ENCODE peak calls at places on chromosomes 4 and X, in eight cellular contexts. One of them, this sample, is unnamed.
A peak's percentile ranks its signal among the peaks of the same experiment; 100 is the strongest.

GRCh38 chr4:104015680-104016079 is 295.9 kb upstream of the TACR3 start:
- DNase-seq in sigmoid colon: no peak
- DNase-seq in lower lobe of right lung: no peak
- DNase-seq in pancreas: no peak
- DNase-seq in Caco-2: no peak
- DNase-seq in colonic mucosa: no peak
- DNase-seq in BJ: no peak
- DNase-seq in H1: no peak
- DNase-seq in this sample: no peak

GRCh38 chr4:19195696-19196095 is 1056.0 kb upstream of the SLIT2 start:
- DNase-seq in sigmoid colon: no peak
- DNase-seq in lower lobe of right lung: no peak
- DNase-seq in pancreas: no peak
- DNase-seq in Caco-2: no peak
- DNase-seq in colonic mucosa: no peak
- DNase-seq in BJ: no peak
- DNase-seq in H1: peak; percentile 53
- DNase-seq in this sample: no peak

GRCh38 chr4:177250056-177250696 is 59.5 kb upstream of the NEIL3 start:
- DNase-seq in sigmoid colon: no peak
- DNase-seq in lower lobe of right lung: peak; percentile 71
- DNase-seq in pancreas: peak; percentile 71
- DNase-seq in Caco-2: peak; percentile 76
- DNase-seq in colonic mucosa: peak; percentile 65
- DNase-seq in BJ: no peak
- DNase-seq in H1: peak; percentile 92
- DNase-seq in this sample: peak; percentile 91

GRCh38 chr4:138838251-138838650 is 177.3 kb upstream of the NOCT start:
- DNase-seq in sigmoid colon: no peak
- DNase-seq in lower lobe of right lung: no peak
- DNase-seq in pancreas: no peak
- DNase-seq in Caco-2: no peak
- DNase-seq in colonic mucosa: no peak
- DNase-seq in BJ: no peak
- DNase-seq in H1: no peak
- DNase-seq in this sample: no peak

GRCh38 chrX:135295238-135295943 is 13.9 kb upstream of the ETDC start:
- DNase-seq in sigmoid colon: no peak
- DNase-seq in lower lobe of right lung: peak; percentile 65
- DNase-seq in pancreas: no peak
- DNase-seq in Caco-2: no peak
- DNase-seq in colonic mucosa: peak; percentile 22
- DNase-seq in BJ: no peak
- DNase-seq in H1: peak; percentile 63
- DNase-seq in this sample: no peak

GRCh38 chr4:150973626-150974250 is 41.3 kb downstream of the LRBA start:
- DNase-seq in sigmoid colon: no peak
- DNase-seq in lower lobe of right lung: no peak
- DNase-seq in pancreas: no peak
- DNase-seq in Caco-2: no peak
- DNase-seq in colonic mucosa: no peak
- DNase-seq in BJ: no peak
- DNase-seq in H1: no peak
- DNase-seq in this sample: no peak

GRCh38 chr4:143183513-143184216 is 1.1 kb upstream of the USP38 start:
- DNase-seq in sigmoid colon: no peak
- DNase-seq in lower lobe of right lung: no peak
- DNase-seq in pancreas: no peak
- DNase-seq in Caco-2: no peak
- DNase-seq in colonic mucosa: no peak
- DNase-seq in BJ: no peak
- DNase-seq in H1: no peak
- DNase-seq in this sample: no peak

GRCh38 chr4:170007113-170007512 is 19.1 kb downstream of the MFAP3L start:
- DNase-seq in sigmoid colon: no peak
- DNase-seq in lower lobe of right lung: no peak
- DNase-seq in pancreas: no peak
- DNase-seq in Caco-2: no peak
- DNase-seq in colonic mucosa: no peak
- DNase-seq in BJ: no peak
- DNase-seq in H1: no peak
- DNase-seq in this sample: no peak

GRCh38 chr4:39732728-39733127 is 34.8 kb downstream of the UBE2K start:
- DNase-seq in sigmoid colon: no peak
- DNase-seq in lower lobe of right lung: no peak
- DNase-seq in pancreas: no peak
- DNase-seq in Caco-2: no peak
- DNase-seq in colonic mucosa: no peak
- DNase-seq in BJ: peak; percentile 31
- DNase-seq in H1: peak; percentile 30
- DNase-seq in this sample: peak; percentile 67

GRCh38 chr4:24044610-24045589 is 155.1 kb upstream of the PPARGC1A start:
- DNase-seq in sigmoid colon: no peak
- DNase-seq in lower lobe of right lung: no peak
- DNase-seq in pancreas: no peak
- DNase-seq in Caco-2: no peak
- DNase-seq in colonic mucosa: no peak
- DNase-seq in BJ: no peak
- DNase-seq in H1: no peak
- DNase-seq in this sample: no peak

GRCh38 chr4:8704632-8705031 is 112.1 kb downstream of the CPZ start:
- DNase-seq in sigmoid colon: peak; percentile 60
- DNase-seq in lower lobe of right lung: no peak
- DNase-seq in pancreas: no peak
- DNase-seq in Caco-2: no peak
- DNase-seq in colonic mucosa: no peak
- DNase-seq in BJ: no peak
- DNase-seq in H1: peak; percentile 38
- DNase-seq in this sample: no peak

GRCh38 chr4:146269228-146269653 is 54.9 kb downstream of the REELD1 start:
- DNase-seq in sigmoid colon: no peak
- DNase-seq in lower lobe of right lung: no peak
- DNase-seq in pancreas: no peak
- DNase-seq in Caco-2: no peak
- DNase-seq in colonic mucosa: no peak
- DNase-seq in BJ: no peak
- DNase-seq in H1: no peak
- DNase-seq in this sample: no peak

DNA sequence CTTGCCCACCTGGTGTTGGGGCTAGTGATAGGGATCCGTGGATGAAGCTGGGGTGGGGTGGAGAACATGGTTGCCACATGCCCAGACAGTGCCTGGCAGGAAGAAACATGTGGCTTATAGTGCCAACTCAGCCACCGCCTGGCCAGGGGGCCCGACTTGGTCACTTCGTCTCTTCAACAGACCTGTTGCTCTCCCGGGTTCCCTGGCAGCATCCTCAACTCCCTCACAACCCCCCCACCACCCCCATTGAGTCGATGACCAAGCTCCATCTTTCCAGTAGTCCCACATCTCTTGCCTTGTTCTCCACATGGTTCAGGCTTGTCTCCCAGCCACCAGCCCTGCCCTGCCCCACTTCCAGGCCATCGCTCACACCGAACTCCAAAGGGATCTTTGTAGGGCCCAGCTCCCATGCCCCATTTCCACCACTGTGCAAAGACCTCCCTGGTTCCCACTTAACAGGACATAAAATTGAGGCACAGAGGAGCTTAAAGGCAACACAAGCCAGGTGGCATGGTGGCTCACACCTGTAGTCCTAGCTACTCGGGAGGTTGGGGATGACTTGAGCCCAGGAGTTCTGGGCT is 7.8 kb downstream of the PNCK start:
- DNase-seq in sigmoid colon: peak; percentile 33
- DNase-seq in lower lobe of right lung: no peak
- DNase-seq in pancreas: no peak
- DNase-seq in Caco-2: no peak
- DNase-seq in colonic mucosa: no peak
- DNase-seq in BJ: no peak
- DNase-seq in H1: no peak
- DNase-seq in this sample: no peak
- H3K27me3 ChIP-seq in sigmoid colon: no peaks in the 10 kb centered on the region
- H3K27me3 ChIP-seq in lower lobe of right lung: peaks cover 3% of the 10 kb centered on the region
- H3K27me3 ChIP-seq in pancreas: no peaks in the 10 kb centered on the region
- H3K27me3 ChIP-seq in Caco-2: no peaks in the 10 kb centered on the region
- H3K27me3 ChIP-seq in colonic mucosa: peaks cover 10% of the 10 kb centered on the region
- H3K27me3 ChIP-seq in BJ: no peaks in the 10 kb centered on the region
- H3K27me3 ChIP-seq in H1: no peaks in the 10 kb centered on the region
- H3K27me3 ChIP-seq in this sample: peaks cover 2% of the 10 kb centered on the region

DNA sequence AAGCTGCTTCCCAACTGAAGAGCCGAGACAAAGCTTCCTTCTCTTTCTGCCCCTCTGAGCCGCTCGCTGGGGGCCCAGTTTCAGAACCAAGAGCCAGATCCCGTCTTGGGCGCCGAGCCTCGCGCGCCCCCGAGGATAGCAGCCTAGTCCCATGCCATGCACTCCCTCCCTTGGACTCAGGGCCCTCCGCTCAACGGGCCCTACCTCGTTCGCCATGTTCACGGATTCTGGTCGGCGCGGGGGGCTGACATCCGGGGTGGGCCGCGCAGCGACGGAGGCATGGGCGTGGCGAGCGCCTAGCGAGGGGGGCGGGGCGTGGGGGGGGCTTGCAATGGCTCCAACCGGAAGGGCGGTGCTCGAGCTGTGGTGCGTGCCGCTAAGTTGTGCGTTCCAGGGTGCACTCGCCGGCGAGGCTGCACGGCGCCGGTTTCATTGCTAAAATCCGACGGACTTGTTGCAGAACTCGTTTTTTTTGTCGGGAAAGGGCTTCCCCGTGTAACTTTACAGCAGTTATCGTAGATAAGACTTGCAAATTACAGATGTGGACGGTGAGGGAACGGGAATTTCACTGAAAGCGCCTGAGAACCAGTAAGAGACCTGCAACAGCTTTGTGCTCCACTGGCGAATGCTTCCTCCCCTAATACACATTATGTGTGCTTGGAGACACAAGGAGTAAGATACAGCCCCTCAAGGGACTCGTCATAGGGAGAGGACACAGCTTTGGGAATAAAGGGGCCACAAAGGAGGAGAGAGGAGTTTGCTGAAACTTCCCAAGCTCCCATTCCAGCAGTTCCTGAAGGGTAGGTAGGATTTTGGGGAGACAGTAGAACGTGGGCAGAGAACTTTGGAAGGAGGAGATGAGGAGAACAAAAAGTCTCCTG is at the start of gene ADH5:
- DNase-seq in sigmoid colon: peak; percentile 96
- DNase-seq in lower lobe of right lung: peak; percentile 94
- DNase-seq in pancreas: peak; percentile 90
- DNase-seq in Caco-2: peak; percentile 80
- DNase-seq in colonic mucosa: peak; percentile 90
- DNase-seq in BJ: no peak
- DNase-seq in H1: peak; percentile 84
- DNase-seq in this sample: peak; percentile 81
- H3K36me3 ChIP-seq in sigmoid colon: peaks cover 18% of the 10 kb centered on the region
- H3K36me3 ChIP-seq in lower lobe of right lung: peaks cover 23% of the 10 kb centered on the region
- H3K36me3 ChIP-seq in pancreas: peaks cover 13% of the 10 kb centered on the region
- H3K36me3 ChIP-seq in Caco-2: peaks cover 5% of the 10 kb centered on the region
- H3K36me3 ChIP-seq in colonic mucosa: peaks cover 6% of the 10 kb centered on the region
- H3K36me3 ChIP-seq in BJ: peaks cover 11% of the 10 kb centered on the region
- H3K36me3 ChIP-seq in H1: peaks cover 20% of the 10 kb centered on the region
- H3K36me3 ChIP-seq in this sample: peaks cover 16% of the 10 kb centered on the region

GRCh38 chr4:1469596-1470392 is 63.6 kb upstream of the NKX1-1 start:
- DNase-seq in sigmoid colon: no peak
- DNase-seq in lower lobe of right lung: peak; percentile 38
- DNase-seq in pancreas: no peak
- DNase-seq in Caco-2: no peak
- DNase-seq in colonic mucosa: no peak
- DNase-seq in BJ: no peak
- DNase-seq in H1: no peak
- DNase-seq in this sample: no peak
- H3K27me3 ChIP-seq in sigmoid colon: peaks cover 52% of the 10 kb centered on the region
- H3K27me3 ChIP-seq in lower lobe of right lung: peaks cover 48% of the 10 kb centered on the region
- H3K27me3 ChIP-seq in pancreas: no peaks in the 10 kb centered on the region
- H3K27me3 ChIP-seq in Caco-2: no peaks in the 10 kb centered on the region
- H3K27me3 ChIP-seq in colonic mucosa: peaks cover 18% of the 10 kb centered on the region
- H3K27me3 ChIP-seq in BJ: peaks cover 3% of the 10 kb centered on the region
- H3K27me3 ChIP-seq in H1: no peaks in the 10 kb centered on the region
- H3K27me3 ChIP-seq in this sample: peaks cover 3% of the 10 kb centered on the region

GRCh38 chr4:51865717-51866116 is 22.8 kb downstream of the DCUN1D4 start:
- DNase-seq in sigmoid colon: no peak
- DNase-seq in lower lobe of right lung: no peak
- DNase-seq in pancreas: no peak
- DNase-seq in Caco-2: no peak
- DNase-seq in colonic mucosa: no peak
- DNase-seq in BJ: no peak
- DNase-seq in H1: no peak
- DNase-seq in this sample: no peak

GRCh38 chr4:51870441-51871188 is 27.7 kb downstream of the DCUN1D4 start:
- DNase-seq in sigmoid colon: no peak
- DNase-seq in lower lobe of right lung: no peak
- DNase-seq in pancreas: no peak
- DNase-seq in Caco-2: no peak
- DNase-seq in colonic mucosa: no peak
- DNase-seq in BJ: no peak
- DNase-seq in H1: no peak
- DNase-seq in this sample: no peak

GRCh38 chr4:51867689-51868448 is 24.9 kb downstream of the DCUN1D4 start:
- DNase-seq in sigmoid colon: no peak
- DNase-seq in lower lobe of right lung: no peak
- DNase-seq in pancreas: no peak
- DNase-seq in Caco-2: no peak
- DNase-seq in colonic mucosa: no peak
- DNase-seq in BJ: no peak
- DNase-seq in H1: no peak
- DNase-seq in this sample: no peak

GRCh38 chr4:51866835-51867234 is 23.9 kb downstream of the DCUN1D4 start:
- DNase-seq in sigmoid colon: peak; percentile 72
- DNase-seq in lower lobe of right lung: no peak
- DNase-seq in pancreas: no peak
- DNase-seq in Caco-2: no peak
- DNase-seq in colonic mucosa: no peak
- DNase-seq in BJ: no peak
- DNase-seq in H1: no peak
- DNase-seq in this sample: no peak

GRCh38 chr4:51868449-51868847 is 25.5 kb downstream of the DCUN1D4 start:
- DNase-seq in sigmoid colon: no peak
- DNase-seq in lower lobe of right lung: no peak
- DNase-seq in pancreas: no peak
- DNase-seq in Caco-2: no peak
- DNase-seq in colonic mucosa: no peak
- DNase-seq in BJ: no peak
- DNase-seq in H1: no peak
- DNase-seq in this sample: no peak
- H3K36me3 ChIP-seq in sigmoid colon: peaks cover 81% of the 10 kb centered on the region
- H3K36me3 ChIP-seq in lower lobe of right lung: peaks cover 70% of the 10 kb centered on the region
- H3K36me3 ChIP-seq in pancreas: peaks cover 28% of the 10 kb centered on the region
- H3K36me3 ChIP-seq in Caco-2: peaks cover 2% of the 10 kb centered on the region
- H3K36me3 ChIP-seq in colonic mucosa: peaks cover 12% of the 10 kb centered on the region
- H3K36me3 ChIP-seq in BJ: peaks cover 33% of the 10 kb centered on the region
- H3K36me3 ChIP-seq in H1: peaks cover 34% of the 10 kb centered on the region
- H3K36me3 ChIP-seq in this sample: peaks cover 95% of the 10 kb centered on the region

GRCh38 chr4:7254736-7255487 is 62.6 kb downstream of the SORCS2 start:
- DNase-seq in sigmoid colon: no peak
- DNase-seq in lower lobe of right lung: no peak
- DNase-seq in pancreas: no peak
- DNase-seq in Caco-2: no peak
- DNase-seq in colonic mucosa: no peak
- DNase-seq in BJ: no peak
- DNase-seq in H1: no peak
- DNase-seq in this sample: no peak
- H3K27me3 ChIP-seq in sigmoid colon: no peaks in the 10 kb centered on the region
- H3K27me3 ChIP-seq in lower lobe of right lung: peaks cover under 1% of the 10 kb centered on the region
- H3K27me3 ChIP-seq in pancreas: no peaks in the 10 kb centered on the region
- H3K27me3 ChIP-seq in Caco-2: no peaks in the 10 kb centered on the region
- H3K27me3 ChIP-seq in colonic mucosa: no peaks in the 10 kb centered on the region
- H3K27me3 ChIP-seq in BJ: peaks cover 17% of the 10 kb centered on the region
- H3K27me3 ChIP-seq in H1: no peaks in the 10 kb centered on the region
- H3K27me3 ChIP-seq in this sample: no peaks in the 10 kb centered on the region

This sample was measured in MG63.